ENCODE peak calls at places on chromosome 18, in eight cellular contexts. H, K, W, Y, E, T, U and D are unnamed samples.

GRCh38 chr18:48764452-48764851 is 186.3 kb downstream of the SMAD7 start:
- DNase-seq in E (no peak), Y (no peak), U (no peak), K (no peak), W (no peak), T (no peak), H (no peak), D (no peak)

GRCh38 chr18:52588916-52589315 is 248.9 kb downstream of the DCC start:
- DNase-seq in E (no peak), T (no peak), K (no peak), W (no peak), U (no peak), Y (no peak), H (no peak), D (no peak)

GRCh38 chr18:43805646-43806194 is 528.4 kb upstream of the SYT4 start:
- DNase-seq in H (no peak), E (no peak), K (no peak), T (peak), W (no peak), U (no peak), Y (no peak), D (no peak)

GRCh38 chr18:9902832-9903231 is 11.0 kb upstream of the VAPA start:
- DNase-seq in W (no peak), T (no peak), Y (no peak), K (no peak), E (no peak), H (no peak), U (no peak), D (no peak)

GRCh38 chr18:67977067-67977616 is 460.6 kb upstream of the DSEL start:
- DNase-seq in H (no peak), T (no peak), W (no peak), Y (no peak), E (peak), K (no peak), U (no peak), D (no peak)

GRCh38 chr18:29012364-29012763 is 835.4 kb upstream of the CDH2 start:
- DNase-seq in Y (no peak), U (no peak), T (peak), E (no peak), H (no peak), W (no peak), K (no peak), D (no peak)

GRCh38 chr18:57221084-57221483 is 74.2 kb downstream of the BOD1L2 start:
- DNase-seq in U (no peak), H (no peak), T (no peak), K (no peak), E (no peak), Y (no peak), W (no peak), D (no peak)

GRCh38 chr18:12278153-12278764 is 24.1 kb downstream of the CIDEA start:
- DNase-seq in U (no peak), K (no peak), E (no peak), Y (no peak), W (no peak), T (no peak), H (no peak), D (no peak)

GRCh38 chr18:23020555-23021294 is 87.6 kb downstream of the RBBP8 start:
- DNase-seq in K (no peak), H (no peak), U (no peak), W (no peak), T (no peak), Y (no peak), E (no peak), D (no peak)

GRCh38 chr18:70420151-70420898 is 131.5 kb downstream of the SOCS6 start:
- DNase-seq in H (no peak), K (no peak), U (no peak), Y (no peak), T (no peak), W (no peak), E (no peak), D (no peak)

GRCh38 chr18:60130289-60130688 is 230.5 kb downstream of the PMAIP1 start:
- DNase-seq in K (no peak), T (no peak), U (no peak), W (no peak), E (no peak), H (no peak), Y (no peak), D (no peak)

GRCh38 chr18:48493856-48494255 is 45.0 kb upstream of the CTIF start:
- DNase-seq in Y (no peak), E (no peak), U (no peak), W (no peak), T (no peak), K (no peak), H (no peak), D (no peak)

GRCh38 chr18:59839241-59839640 is 60.6 kb upstream of the PMAIP1 start:
- DNase-seq in Y (no peak), U (no peak), H (no peak), W (no peak), T (no peak), E (no peak), K (no peak), D (no peak)

GRCh38 chr18:31274915-31275314 is 43.0 kb upstream of the DSG1 start:
- DNase-seq in E (no peak), W (no peak), H (no peak), U (no peak), Y (no peak), K (peak), T (no peak), D (no peak)

GRCh38 chr18:8788503-8789429 is 83.4 kb downstream of the MTCL1 start:
- DNase-seq in W (no peak), Y (no peak), E (no peak), U (no peak), H (no peak), T (no peak), K (no peak), D (no peak)

GRCh38 chr18:57143265-57143664 is 3.6 kb upstream of the BOD1L2 start:
- DNase-seq in Y (no peak), K (no peak), E (no peak), W (no peak), T (no peak), U (no peak), H (no peak), D (no peak)

GRCh38 chr18:2932247-2933181 is 80.4 kb downstream of the LPIN2 start:
- DNase-seq in H (no peak), Y (no peak), W (no peak), T (peak), U (peak), K (peak), E (no peak), D (peak)

GRCh38 chr18:23859466-23860352 is 154.8 kb upstream of the TTC39C start:
- DNase-seq in T (no peak), K (no peak), Y (no peak), E (no peak), H (no peak), U (no peak), W (no peak), D (no peak)

GRCh38 chr18:63247506-63248394 is 71.8 kb downstream of the BCL2 start:
- DNase-seq in E (no peak), H (no peak), T (no peak), K (no peak), Y (no peak), W (no peak), U (no peak), D (no peak)

GRCh38 chr18:25490316-25490715 is 138.3 kb upstream of the ZNF521 start:
- DNase-seq in K (no peak), T (no peak), Y (no peak), U (no peak), H (no peak), E (no peak), W (no peak), D (no peak)

GRCh38 chr18:2240311-2240705 is 331.0 kb downstream of the METTL4 start:
- DNase-seq in Y (no peak), E (no peak), T (no peak), H (no peak), K (no peak), U (no peak), W (no peak), D (no peak)